ENCODE peak calls at places on chromosomes 6 and 20, in seven cellular contexts. C is GM23248; A is astrocyte; G is CD8-positive, alpha-beta memory T cell; K is neural progenitor cell; J is neuronal stem cell; S is thyroid gland. N is an unnamed sample. For H3K36me3 and H3K9me3, the result is how much of the 10 kb centered on the place peaks cover.

GRCh38 chr6:89475634-89476033 is 42.7 kb downstream of the ANKRD6 start:
- DNase-seq in A (peak), C (peak), G (no peak), S (no peak), K (no peak), J (no peak), N (no peak)

GRCh38 chr20:1982666-1983065 is 11.2 kb downstream of the PDYN start:
- DNase-seq in J (no peak), G (no peak), A (no peak), S (no peak), K (no peak), C (no peak), N (no peak)

GRCh38 chr20:8094415-8094818 is 37.6 kb upstream of the PLCB1 start:
- DNase-seq in J (no peak), S (peak), K (no peak), A (no peak), G (no peak), C (peak), N (no peak)

GRCh38 chr20:44656447-44656846 is 4.9 kb upstream of the ADA start:
- DNase-seq in A (no peak), G (no peak), C (no peak), S (no peak), K (peak), J (no peak), N (peak)

GRCh38 chr6:97669191-97669651 is 386.2 kb upstream of the MMS22L start:
- DNase-seq in S (peak), K (peak), J (peak), A (peak), C (peak), G (no peak), N (peak)

GRCh38 chr6:99369533-99369932 is 20.1 kb upstream of the FAXC start:
- DNase-seq in J (no peak), G (no peak), K (peak), C (no peak), S (no peak), A (no peak), N (peak)

GRCh38 chr6:168109171-168109570 is 30.2 kb upstream of the FRMD1 start:
- DNase-seq in K (no peak), A (no peak), J (no peak), S (no peak), C (no peak), G (no peak), N (no peak)

GRCh38 chr6:44525761-44526351 is 138.3 kb downstream of the CDC5L start:
- DNase-seq in C (no peak), A (no peak), J (no peak), G (no peak), S (no peak), K (no peak), N (peak)

GRCh38 chr6:33692760-33693158 is 18.7 kb downstream of the UQCC2 start:
- DNase-seq in S (no peak), G (peak), K (no peak), J (no peak), C (peak), A (no peak), N (no peak)

GRCh38 chr6:144931172-144932035 is 646.3 kb downstream of the UTRN start:
- DNase-seq in G (no peak), C (peak), A (no peak), K (peak), J (no peak), S (peak), N (peak)

GRCh38 chr6:139768196-139768595 is 393.7 kb upstream of the CITED2 start:
- DNase-seq in A (no peak), G (no peak), C (no peak), J (no peak), K (no peak), S (no peak), N (no peak)

GRCh38 chr6:159463440-159463839 is 229.6 kb downstream of the SOD2 start:
- DNase-seq in A (no peak), G (no peak), J (no peak), S (no peak), C (peak), K (peak), N (no peak)

GRCh38 chr20:61913423-61914225 is 152.1 kb downstream of the TAF4 start:
- DNase-seq in A (no peak), G (no peak), J (no peak), K (no peak), C (no peak), S (no peak), N (no peak)

GRCh38 chr20:44228465-44229258 is 18.1 kb upstream of the OSER1 start:
- DNase-seq in K (no peak), G (no peak), S (no peak), C (no peak), A (no peak), J (no peak), N (no peak)

GRCh38 chr6:137549106-137549505 is 54.9 kb upstream of the OLIG3 start:
- DNase-seq in G (no peak), K (no peak), S (no peak), A (no peak), C (no peak), J (no peak), N (no peak)

GRCh38 chr6:90431521-90432407 is 135.1 kb upstream of the BACH2 start:
- DNase-seq in A (peak), J (no peak), S (no peak), C (no peak), G (no peak), K (no peak), N (no peak)

GRCh38 chr6:125220712-125221111 is 67.1 kb downstream of the TPD52L1 start:
- DNase-seq in K (no peak), A (peak), G (no peak), S (peak), J (no peak), C (peak), N (no peak)

GRCh38 chr6:134436950-134437349 is 119.0 kb upstream of the SGK1 start:
- DNase-seq in S (no peak), K (no peak), C (peak), G (no peak), J (no peak), A (peak), N (no peak)

GRCh38 chr20:25632940-25633790 is 9.4 kb upstream of the NANP start:
- DNase-seq in J (no peak), C (peak), G (no peak), A (no peak), K (no peak), S (no peak), N (no peak)
- H3K36me3 ChIP-seq in J (under half), C (under half), G (under half), A (under half), K (under half), S (under half), N (under half)

DNA sequence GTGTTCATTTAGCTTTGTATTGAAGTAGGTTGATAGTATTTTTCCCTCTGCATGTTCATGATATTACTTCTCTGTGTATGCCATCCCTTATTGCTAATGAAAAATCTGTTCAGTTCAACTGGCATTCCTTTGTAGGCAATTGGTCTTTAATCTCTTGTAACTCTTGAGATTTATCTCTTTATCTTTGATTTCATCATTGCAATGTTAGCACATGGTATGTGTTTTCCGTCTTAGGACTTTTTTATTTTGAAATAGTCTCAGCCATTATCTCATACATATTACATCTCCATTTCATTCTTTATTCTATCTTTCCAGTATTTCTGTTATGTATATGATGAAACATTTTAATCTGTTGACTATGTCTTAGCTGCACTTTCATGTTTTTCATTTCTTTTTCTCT is 58.1 kb downstream of the VSTM2L start:
- DNase-seq in S (no peak), G (no peak), K (no peak), A (no peak), J (no peak), C (no peak), N (no peak)
- H3K9me3 ChIP-seq in S (under half), G (under half), K (under half), A (under half), J (under half), C (under half), N (under half)

GRCh38 chr20:38931984-38932383 is 5.8 kb downstream of the FAM83D start:
- DNase-seq in J (no peak), A (no peak), C (no peak), K (no peak), G (no peak), S (no peak), N (no peak)
- H3K36me3 ChIP-seq in J (half or more), A (under half), C (under half), K (under half), G (under half), S (under half), N (under half)

GRCh38 chr6:22755605-22756004 is 186.2 kb downstream of the HDGFL1 start:
- DNase-seq in C (no peak), G (no peak), S (no peak), K (no peak), J (no peak), A (no peak), N (no peak)

GRCh38 chr6:22748681-22749080 is 179.3 kb downstream of the HDGFL1 start:
- DNase-seq in K (no peak), G (no peak), S (no peak), J (no peak), C (no peak), A (no peak), N (peak)

GRCh38 chr6:22754111-22754510 is 184.7 kb downstream of the HDGFL1 start:
- DNase-seq in A (peak), G (no peak), C (no peak), K (no peak), S (no peak), J (no peak), N (no peak)

GRCh38 chr6:22756365-22756764 is 187.0 kb downstream of the HDGFL1 start:
- DNase-seq in J (no peak), C (peak), K (no peak), A (peak), S (no peak), G (no peak), N (no peak)

GRCh38 chr6:22752522-22752921 is 183.2 kb downstream of the HDGFL1 start:
- DNase-seq in S (no peak), G (no peak), A (no peak), J (no peak), C (no peak), K (no peak), N (no peak)
- H3K9me3 ChIP-seq in S (under half), G (under half), A (under half), J (under half), C (under half), K (under half), N (under half)

GRCh38 chr6:111716325-111716724 is 110.6 kb upstream of the TRAF3IP2 start:
- DNase-seq in K (no peak), C (no peak), S (no peak), A (no peak), J (no peak), G (no peak), N (no peak)
- H3K36me3 ChIP-seq in K (under half), C (under half), S (under half), A (under half), J (half or more), G (half or more), N (under half)

DNA sequence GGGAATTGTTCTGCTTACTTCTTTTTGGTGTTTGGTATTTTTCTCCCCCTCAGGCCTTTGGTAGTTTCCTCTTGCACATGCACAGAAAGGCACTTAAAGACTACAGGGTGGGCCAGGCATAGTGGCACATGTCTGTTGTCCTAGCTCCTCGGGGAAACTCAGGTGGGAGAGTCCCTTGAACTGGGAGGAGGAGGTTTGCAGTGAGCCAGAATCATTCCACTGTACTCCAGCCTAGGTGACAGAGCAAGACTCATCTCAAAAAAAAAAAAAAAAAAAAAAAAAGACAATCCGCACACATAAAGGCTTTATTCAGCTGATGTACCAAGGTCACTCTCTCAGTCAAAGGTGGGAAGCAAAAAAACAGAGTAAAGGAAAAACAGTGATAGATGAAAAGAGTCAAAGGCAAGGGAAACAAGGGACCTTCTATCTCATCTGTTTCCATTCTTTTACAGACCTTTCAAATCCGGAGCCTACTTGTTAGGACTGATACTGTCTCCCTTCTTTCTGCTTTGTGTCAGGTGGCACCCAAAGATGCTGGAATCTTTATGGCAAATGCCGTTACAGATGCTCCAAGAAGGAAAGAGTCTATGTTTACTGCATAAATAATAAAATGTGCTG is 9.2 kb downstream of the DEFB123 start:
- DNase-seq in A (no peak), G (no peak), J (no peak), K (no peak), C (no peak), S (no peak), N (no peak)
- H3K9me3 ChIP-seq in A (under half), G (under half), J (under half), K (under half), C (under half), S (under half), N (under half)

GRCh38 chr20:45896641-45897161 is 5.6 kb downstream of the CTSA start:
- DNase-seq in G (no peak), A (no peak), J (no peak), C (no peak), S (no peak), K (no peak), N (no peak)

GRCh38 chr20:45897289-45897688 is 6.2 kb downstream of the CTSA start:
- DNase-seq in C (no peak), J (no peak), A (no peak), G (no peak), S (no peak), K (no peak), N (no peak)

GRCh38 chr20:45898285-45898684 is 7.2 kb downstream of the CTSA start:
- DNase-seq in J (no peak), A (no peak), G (no peak), K (no peak), S (no peak), C (no peak), N (no peak)

GRCh38 chr20:45897692-45898091 is 6.6 kb downstream of the CTSA start:
- DNase-seq in S (no peak), C (no peak), A (no peak), K (no peak), G (no peak), J (no peak), N (no peak)

GRCh38 chr20:45899041-45899835 is 8.1 kb downstream of the CTSA start:
- DNase-seq in G (no peak), C (no peak), A (no peak), K (no peak), J (no peak), S (no peak), N (no peak)
- H3K36me3 ChIP-seq in G (under half), C (under half), A (under half), K (under half), J (half or more), S (under half), N (half or more)

DNA sequence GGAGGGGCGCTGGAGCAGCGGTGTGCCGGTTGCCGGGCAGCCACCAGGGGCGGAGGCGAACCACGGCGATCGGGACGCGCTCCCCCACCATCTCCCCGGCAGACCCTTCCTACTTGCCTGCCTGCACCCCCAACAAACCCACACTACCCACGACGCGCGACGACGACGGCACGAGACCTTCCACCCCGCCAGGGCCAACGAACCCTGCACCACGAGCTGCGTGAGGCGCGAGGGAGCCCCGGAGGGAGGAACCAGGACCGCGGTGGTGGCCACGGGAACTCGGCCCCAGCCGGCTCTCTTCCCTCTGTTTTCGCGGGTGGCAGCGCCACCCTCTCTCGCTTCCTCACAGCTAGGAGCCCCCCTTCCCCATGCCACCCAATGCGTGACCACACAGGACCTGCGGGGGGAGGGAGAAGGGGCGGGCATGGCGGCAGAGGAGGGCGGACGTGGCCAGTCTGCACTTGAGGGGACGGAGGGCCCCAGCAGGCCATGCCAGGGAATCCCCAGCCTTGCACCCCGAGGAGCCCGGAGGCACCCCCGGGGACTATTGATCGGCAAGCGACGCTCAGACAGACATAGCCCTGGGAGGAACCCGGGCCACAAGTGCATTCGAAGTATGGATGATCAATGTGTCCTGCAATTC is 1516.4 kb upstream of the DEFB115 start:
- DNase-seq in S (no peak), G (no peak), A (no peak), J (no peak), K (no peak), C (no peak), N (peak)
- H3K9me3 ChIP-seq in S (under half), G (under half), A (under half), J (under half), K (under half), C (under half), N (under half)